ENCODE peak calls at places on chromosomes 4 and X, in ten cellular contexts. J is tibial artery; C is H9; Z is SJSA1; L is mucosa of descending colon; X is effector memory CD4-positive, alpha-beta T cell; A is thoracic aorta; K is PC-3; F is A549; M is mammary epithelial cell. D is an unnamed sample. For H3K4me1, the result is how much of the 10 kb centered on the place peaks cover.

GRCh38 chr4:143883529-143883928 is 21.8 kb downstream of the GYPE start:
- DNase-seq in Z (no peak), F (no peak), C (no peak), M (no peak), A (no peak), K (no peak), L (no peak), J (no peak), X (no peak), D (no peak)

GRCh38 chrX:35890699-35891098 is 28.8 kb upstream of the CFAP47 start:
- DNase-seq in F (peak), Z (no peak), J (peak), M (peak), A (no peak), X (no peak), L (no peak), C (peak), K (peak), D (no peak)

GRCh38 chr4:114180481-114180880 is 201.0 kb upstream of the ARSJ start:
- DNase-seq in J (peak), F (peak), Z (peak), L (no peak), A (peak), K (peak), C (peak), M (no peak), X (peak), D (peak)

GRCh38 chr4:106201373-106201772 is 114.6 kb downstream of the TBCK start:
- DNase-seq in L (no peak), Z (no peak), F (peak), A (no peak), K (peak), C (no peak), M (peak), J (no peak), X (no peak), D (no peak)

GRCh38 chrX:97132654-97133415 is 249.1 kb downstream of the RPA4 start:
- DNase-seq in J (no peak), K (no peak), C (no peak), L (no peak), F (no peak), M (no peak), X (no peak), Z (no peak), A (no peak), D (no peak)

GRCh38 chrX:134551365-134552095 is 91.6 kb downstream of the HPRT1 start:
- DNase-seq in F (no peak), L (no peak), A (no peak), K (peak), J (no peak), M (no peak), X (no peak), Z (no peak), C (no peak), D (no peak)

GRCh38 chr4:24778427-24779225 is 16.7 kb upstream of the SOD3 start:
- DNase-seq in K (no peak), F (no peak), X (no peak), Z (no peak), J (peak), C (no peak), M (peak), L (no peak), A (peak), D (peak)

GRCh38 chrX:131763674-131764073 is 219.8 kb downstream of the OR13H1 start:
- DNase-seq in L (no peak), J (no peak), C (no peak), M (peak), K (peak), F (peak), Z (no peak), A (no peak), X (no peak), D (peak)

GRCh38 chr4:98642991-98643426 is 15.4 kb downstream of the TSPAN5 start:
- DNase-seq in Z (no peak), C (no peak), J (no peak), X (no peak), L (no peak), M (peak), A (no peak), F (peak), K (peak), D (no peak)

GRCh38 chrX:2928127-2928582 is 984 bp downstream of the ARSD start:
- DNase-seq in C (peak), M (no peak), Z (no peak), A (peak), F (no peak), X (no peak), J (peak), K (no peak), L (peak), D (peak)

GRCh38 chrX:15956684-15957083 is 102.1 kb upstream of the AP1S2 start:
- DNase-seq in F (no peak), A (no peak), C (peak), J (no peak), M (peak), K (peak), Z (no peak), L (no peak), X (no peak), D (no peak)

GRCh38 chr4:89249716-89250361 is 57.8 kb downstream of the GPRIN3 start:
- DNase-seq in C (no peak), M (no peak), F (no peak), A (no peak), L (no peak), X (no peak), Z (no peak), J (no peak), K (no peak), D (no peak)

GRCh38 chr4:5774416-5775056 is 63.5 kb downstream of the EVC start:
- DNase-seq in Z (no peak), A (no peak), C (peak), L (no peak), K (no peak), J (no peak), X (no peak), F (no peak), M (no peak), D (no peak)

GRCh38 chr4:123233409-123233808 is 163.2 kb upstream of the SPRY1 start:
- DNase-seq in M (no peak), A (no peak), F (no peak), Z (no peak), K (no peak), J (no peak), L (no peak), C (no peak), X (no peak), D (no peak)

GRCh38 chr4:124590480-124590879 is 122.1 kb downstream of the ANKRD50 start:
- DNase-seq in K (no peak), L (no peak), Z (no peak), J (no peak), A (no peak), F (no peak), X (no peak), M (no peak), C (no peak), D (no peak)

GRCh38 chr4:134740290-134740689 is 538.7 kb upstream of the PABPC4L start:
- DNase-seq in A (no peak), L (no peak), M (no peak), F (no peak), X (no peak), J (no peak), C (no peak), K (no peak), Z (no peak), D (no peak)

GRCh38 chr4:56757270-56757746 is 64.2 kb downstream of the SPINK2 start:
- DNase-seq in Z (peak), C (no peak), J (peak), F (no peak), A (no peak), M (peak), L (peak), X (no peak), K (peak), D (no peak)

GRCh38 chrX:49179358-49179757 is 6.8 kb downstream of the PRICKLE3 start:
- DNase-seq in X (no peak), C (no peak), L (peak), F (no peak), J (no peak), K (no peak), Z (no peak), M (no peak), A (no peak), D (no peak)

GRCh38 chrX:49177873-49178480 is 6.3 kb downstream of the PLP2 start:
- DNase-seq in C (no peak), F (no peak), M (no peak), K (no peak), L (no peak), X (no peak), Z (no peak), J (no peak), A (no peak), D (no peak)

GRCh38 chrX:49177338-49177833 is 5.7 kb downstream of the PLP2 start:
- DNase-seq in L (peak), C (no peak), K (no peak), J (no peak), Z (no peak), F (peak), M (peak), A (no peak), X (no peak), D (no peak)

GRCh38 chrX:49176421-49177326 is 5.0 kb downstream of the PLP2 start:
- DNase-seq in C (no peak), K (no peak), A (no peak), L (peak), M (peak), F (peak), J (no peak), X (no peak), Z (no peak), D (no peak)

GRCh38 chrX:49178537-49178936 is 6.8 kb downstream of the PLP2 start:
- DNase-seq in X (no peak), J (no peak), M (no peak), A (no peak), Z (no peak), C (no peak), F (no peak), L (no peak), K (no peak), D (no peak)
- H3K4me1 ChIP-seq in X (under half), J (under half), M (under half), A (under half), Z (under half), C (under half), F (under half), L (under half), K (under half), D (under half)

GRCh38 chr4:78556655-78557054 is 5.1 kb downstream of the ANXA3 start:
- DNase-seq in M (peak), J (no peak), C (no peak), F (no peak), A (no peak), K (peak), Z (no peak), L (no peak), X (no peak), D (no peak)

GRCh38 chr4:78553526-78554060 is 2.0 kb downstream of the ANXA3 start:
- DNase-seq in L (no peak), M (no peak), F (no peak), Z (no peak), K (no peak), J (no peak), A (no peak), C (no peak), X (no peak), D (no peak)

GRCh38 chr4:78552398-78553396 is 1.1 kb downstream of the ANXA3 start:
- DNase-seq in Z (peak), M (peak), J (no peak), K (peak), X (no peak), A (no peak), L (no peak), F (peak), C (peak), D (no peak)

DNA sequence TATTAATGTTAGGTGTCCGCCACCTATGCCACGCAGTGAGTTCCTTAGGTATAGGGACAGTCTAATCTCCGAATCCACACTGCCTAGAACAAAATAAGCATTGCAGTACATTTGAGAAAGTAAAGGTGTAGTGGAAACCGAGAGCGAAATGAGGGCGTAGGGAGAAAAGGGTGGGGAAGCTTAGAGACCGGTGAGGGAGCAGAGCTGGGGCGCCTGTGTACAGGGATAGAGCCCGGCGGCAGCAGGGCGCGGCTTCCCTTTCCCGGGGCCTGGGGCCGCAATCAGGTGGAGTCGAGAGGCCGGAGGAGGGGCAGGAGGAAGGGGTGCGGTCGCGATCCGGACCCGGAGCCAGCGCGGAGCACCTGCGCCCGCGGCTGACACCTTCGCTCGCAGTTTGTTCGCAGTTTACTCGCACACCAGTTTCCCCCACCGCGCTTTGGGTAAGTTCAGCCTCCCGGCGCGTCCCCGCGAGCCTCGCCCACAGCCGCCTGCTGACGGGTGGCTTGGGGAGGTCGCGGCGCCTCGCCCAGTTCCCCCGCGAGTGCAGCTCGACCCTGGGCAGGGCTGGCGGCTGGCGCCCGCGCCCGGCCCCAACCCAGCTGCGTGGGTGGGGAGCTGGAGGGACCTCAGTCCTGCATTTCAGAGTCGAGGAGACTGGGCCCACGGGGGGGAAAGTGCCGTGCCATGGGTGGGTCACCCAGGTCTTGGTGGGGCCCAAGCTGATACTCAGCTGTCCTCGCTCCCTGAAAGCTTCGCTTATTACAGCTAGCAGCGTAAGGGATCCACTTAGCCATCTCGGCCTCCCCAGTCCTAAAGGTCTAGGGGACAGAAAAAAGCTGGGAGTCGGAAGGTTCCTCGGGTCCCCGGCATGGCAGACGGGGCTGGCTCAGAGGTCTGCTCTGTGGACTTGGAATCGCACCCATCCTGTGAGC is at the start of gene ANXA3:
- DNase-seq in J (no peak), Z (peak), K (peak), M (peak), X (no peak), L (peak), F (no peak), A (no peak), C (peak), D (peak)
- H3K4me1 ChIP-seq in J (under half), Z (under half), K (under half), M (under half), X (under half), L (under half), F (under half), A (under half), C (under half), D (under half)

DNA sequence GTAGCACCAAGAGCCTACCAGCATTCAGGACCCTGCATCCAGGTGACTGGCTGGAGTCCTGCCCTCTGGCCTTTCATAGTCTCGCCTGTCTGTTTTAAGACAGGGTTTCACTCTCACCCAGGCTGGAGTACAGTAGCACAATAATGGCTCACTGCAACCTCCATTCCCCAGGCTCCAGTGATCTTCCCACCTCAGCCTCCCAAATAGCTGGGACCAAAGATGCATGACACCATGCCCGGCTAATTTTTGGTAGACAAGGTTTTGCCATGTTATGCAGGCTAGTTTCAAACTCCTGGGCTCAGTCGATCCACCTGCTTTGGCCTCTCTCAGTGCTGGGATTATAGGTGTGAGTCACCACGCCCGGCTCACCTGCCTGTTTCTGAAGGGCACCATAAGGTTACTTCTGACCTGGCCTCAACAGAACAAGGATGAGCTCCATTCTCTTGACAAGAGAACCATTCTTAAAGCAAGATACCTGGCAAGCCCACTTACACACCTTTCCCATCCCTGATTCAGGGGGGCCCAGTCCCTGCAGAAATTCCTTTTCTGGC is 6.7 kb downstream of the RPS4X start:
- DNase-seq in L (no peak), A (no peak), J (no peak), C (no peak), K (peak), M (no peak), X (no peak), Z (no peak), F (no peak), D (no peak)
- H3K4me1 ChIP-seq in L (under half), A (under half), J (under half), C (under half), K (half or more), M (half or more), X (under half), Z (half or more), F (half or more), D (under half)

DNA sequence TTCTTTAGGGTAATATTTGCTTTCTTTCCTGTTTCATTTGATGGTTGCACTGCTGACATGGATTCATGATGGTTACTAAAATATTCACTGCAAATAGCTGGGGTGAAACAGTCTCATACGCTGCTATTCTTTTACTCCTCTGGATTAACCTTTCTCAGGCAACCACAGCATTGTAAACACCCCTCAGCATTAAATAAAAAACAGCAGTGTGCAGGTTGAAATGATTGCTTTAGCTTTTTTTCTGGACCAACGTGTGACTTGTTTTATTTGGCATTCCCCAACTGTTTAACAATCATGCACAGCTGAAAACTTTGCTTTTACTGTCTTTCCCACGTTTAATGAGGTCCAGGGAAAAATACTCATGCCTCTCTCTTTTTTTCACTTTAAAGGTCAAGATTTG is 490.8 kb downstream of the RAPGEF2 start:
- DNase-seq in C (no peak), K (no peak), A (no peak), Z (no peak), X (no peak), F (no peak), J (no peak), L (no peak), M (no peak), D (no peak)
- H3K4me1 ChIP-seq in C (under half), K (under half), A (under half), Z (under half), X (under half), F (under half), J (under half), L (under half), M (under half), D (under half)

DNA sequence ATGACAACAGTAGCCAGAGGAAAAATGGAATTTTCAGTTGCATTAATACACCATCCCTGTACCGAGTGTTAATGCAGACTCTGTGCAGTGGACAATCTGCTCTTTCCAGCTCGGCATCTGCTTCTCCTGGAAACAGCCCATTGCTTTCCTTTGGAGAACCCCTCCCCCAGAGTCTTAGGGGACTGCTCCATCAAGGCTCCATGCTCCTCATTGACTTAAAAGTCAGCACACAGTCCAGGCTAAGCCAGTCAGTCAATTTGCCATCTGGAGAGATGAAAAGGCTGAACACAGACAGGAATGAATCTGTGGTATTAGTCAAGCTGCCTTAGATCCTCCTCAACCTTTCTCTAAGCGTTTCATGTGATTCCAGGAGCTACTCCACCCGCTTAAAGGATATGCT is 20.3 kb downstream of the ATP8A1 start:
- DNase-seq in L (no peak), K (no peak), M (no peak), X (no peak), Z (no peak), C (no peak), A (no peak), F (no peak), J (no peak), D (no peak)
- H3K4me1 ChIP-seq in L (under half), K (under half), M (under half), X (under half), Z (under half), C (under half), A (under half), F (under half), J (under half), D (under half)